ENCODE peak calls at places on chromosome 13, in six cellular contexts. D is GM10248; O is EH; Q is activated CD8-positive, alpha-beta memory T cell treated with anti-CD3 and anti-CD28 coated beads for 4 hours; S is choroid plexus epithelial cell; U is ELR. B is an unnamed sample.

GRCh38 chr13:112465251-112466131 is 89.3 kb downstream of the SPACA7 start:
- DNase-seq in D (no peak), O (no peak), Q (no peak), S (no peak), U (no peak), B (no peak)

GRCh38 chr13:76656496-76656895 is 229.7 kb downstream of the KCTD12 start:
- DNase-seq in D (no peak), O (no peak), Q (no peak), S (no peak), U (no peak), B (no peak)

GRCh38 chr13:23146811-23147245 is 34.0 kb upstream of the SGCG start:
- DNase-seq in D (no peak), O (no peak), Q (no peak), S (no peak), U (no peak), B (no peak)

GRCh38 chr13:97459215-97459772 is 25.3 kb downstream of the RAP2A start:
- DNase-seq in D (no peak), O (no peak), Q (no peak), S (no peak), U (no peak), B (no peak)

GRCh38 chr13:33480561-33480960 is 195.0 kb upstream of the STARD13 start:
- DNase-seq in D (no peak), O (peak), Q (no peak), S (no peak), U (peak), B (peak)

GRCh38 chr13:29498426-29499040 is 97.0 kb downstream of the SLC7A1 start:
- DNase-seq in D (no peak), O (no peak), Q (no peak), S (no peak), U (no peak), B (no peak)

GRCh38 chr13:30572859-30573275 is 44.9 kb upstream of the USPL1 start:
- DNase-seq in D (peak), O (peak), Q (no peak), S (peak), U (peak), B (peak)

GRCh38 chr13:106490177-106490576 is 45.3 kb downstream of the EFNB2 start:
- DNase-seq in D (no peak), O (no peak), Q (no peak), S (no peak), U (no peak), B (no peak)

GRCh38 chr13:105878119-105878518 is 657.3 kb downstream of the EFNB2 start:
- DNase-seq in D (no peak), O (no peak), Q (no peak), S (no peak), U (no peak), B (no peak)